ENCODE peak calls at places on chromosomes 5 and 9, in seven cellular contexts. S is GM23338, X is AG04449, C is choroid plexus epithelial cell, G is cardiac muscle cell, Y is ovary, R is upper lobe of right lung. P is an unnamed sample.

GRCh38 chr9:93809204-93809940 is 145.8 kb downstream of the BARX1 start:
- DNase-seq in S (no peak), X (no peak), C (no peak), G (no peak), Y (no peak), R (peak; percentile 53), P (no peak)

GRCh38 chr9:68979538-68980314 is 34.2 kb downstream of the PRKACG start:
- DNase-seq in S (no peak), X (no peak), C (no peak), G (no peak), Y (no peak), R (no peak), P (no peak)

GRCh38 chr9:106921341-106921899 is 58.5 kb downstream of the ZNF462 start:
- DNase-seq in S (peak; percentile 21), X (no peak), C (peak; percentile 92), G (peak; percentile 94), Y (peak; percentile 61), R (no peak), P (peak; percentile 89)

GRCh38 chr5:138824924-138825863 is 49.9 kb downstream of the LRRTM2 start:
- DNase-seq in S (peak; percentile 48), X (no peak), C (peak; percentile 48), G (peak; percentile 32), Y (no peak), R (no peak), P (peak; percentile 51)

GRCh38 chr5:168142402-168142801 is 149.0 kb upstream of the WWC1 start:
- DNase-seq in S (no peak), X (no peak), C (no peak), G (no peak), Y (no peak), R (no peak), P (no peak)

GRCh38 chr9:87849144-87849741 is 33.4 kb upstream of the SPATA31E1 start:
- DNase-seq in S (no peak), X (no peak), C (no peak), G (no peak), Y (no peak), R (no peak), P (no peak)

GRCh38 chr5:138905541-138905940 is 30.4 kb upstream of the LRRTM2 start:
- DNase-seq in S (no peak), X (peak; percentile 71), C (peak; percentile 67), G (no peak), Y (no peak), R (no peak), P (no peak)

GRCh38 chr5:56601641-56602071 is 213.7 kb upstream of the MAP3K1 start:
- DNase-seq in S (no peak), X (no peak), C (peak; percentile 50), G (no peak), Y (no peak), R (no peak), P (no peak)

GRCh38 chr9:135217836-135218235 is 130.4 kb downstream of the OLFM1 start:
- DNase-seq in S (no peak), X (no peak), C (no peak), G (no peak), Y (peak; percentile 16), R (peak; percentile 51), P (no peak)

GRCh38 chr9:128084746-128085145 is 16.7 kb downstream of the SLC25A25 start:
- DNase-seq in S (no peak), X (no peak), C (no peak), G (no peak), Y (no peak), R (no peak), P (no peak)

GRCh38 chr5:128441165-128441564 is 96.9 kb downstream of the FBN2 start:
- DNase-seq in S (no peak), X (no peak), C (no peak), G (no peak), Y (no peak), R (no peak), P (no peak)

GRCh38 chr5:157301066-157301465 is 35.1 kb downstream of the CYFIP2 start:
- DNase-seq in S (no peak), X (no peak), C (no peak), G (no peak), Y (no peak), R (no peak), P (no peak)

GRCh38 chr5:157303023-157303422 is 37.1 kb downstream of the CYFIP2 start:
- DNase-seq in S (no peak), X (no peak), C (no peak), G (no peak), Y (no peak), R (no peak), P (no peak)

GRCh38 chr5:157306092-157306491 is 40.2 kb downstream of the CYFIP2 start:
- DNase-seq in S (no peak), X (no peak), C (no peak), G (no peak), Y (no peak), R (no peak), P (no peak)

GRCh38 chr5:157306690-157307089 is 40.8 kb downstream of the CYFIP2 start:
- DNase-seq in S (no peak), X (no peak), C (no peak), G (no peak), Y (no peak), R (no peak), P (no peak)

DNA sequence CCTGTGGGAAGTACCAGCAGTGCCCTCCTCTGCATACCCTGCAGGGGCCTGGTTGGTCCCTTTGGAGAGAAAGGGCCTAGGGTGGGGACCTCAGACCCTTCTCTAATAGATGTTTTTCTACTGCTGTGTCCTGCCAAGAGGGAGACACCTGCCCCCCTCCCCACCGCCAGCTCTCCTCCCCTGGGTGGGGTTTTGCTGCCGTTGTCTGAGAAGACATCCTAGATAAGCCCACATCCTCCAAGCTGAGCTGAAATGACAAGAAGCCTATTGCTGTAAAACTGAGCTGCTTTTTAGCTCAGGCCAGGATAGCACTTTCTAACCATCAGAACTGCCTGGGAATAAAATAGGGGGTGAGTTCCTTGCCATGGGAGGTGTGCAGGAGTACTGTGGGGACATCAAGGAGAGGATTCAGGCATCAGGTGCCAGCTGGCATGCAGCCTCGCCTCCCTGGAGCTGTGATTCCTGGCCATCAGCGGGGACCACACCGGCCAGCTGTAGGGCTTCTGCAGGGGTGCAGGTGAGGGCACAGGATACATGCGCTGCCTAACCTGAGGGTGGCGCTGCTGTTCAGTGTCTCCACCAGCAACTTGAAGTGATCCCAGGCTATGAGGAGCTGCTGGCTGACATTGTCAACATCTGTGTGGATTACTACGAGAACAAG is 37.9 kb downstream of the CYFIP2 start:
- DNase-seq in S (peak; percentile 85), X (no peak), C (no peak), G (no peak), Y (no peak), R (no peak), P (no peak)
- TF ChIP-seq CTCF in S (peak; percentile 70), X (no peak), C (peak; percentile 33), G (peak; percentile 19), Y (no peak), R (no peak), P (peak; percentile 3)

GRCh38 chr5:14863105-14863504 is 8.5 kb downstream of the ANKH start:
- DNase-seq in S (no peak), X (no peak), C (no peak), G (no peak), Y (no peak), R (no peak), P (no peak)

GRCh38 chr5:14859980-14860379 is 11.6 kb downstream of the ANKH start:
- DNase-seq in S (no peak), X (no peak), C (no peak), G (no peak), Y (peak; percentile 35), R (no peak), P (no peak)

GRCh38 chr5:14861123-14861757 is 10.3 kb downstream of the ANKH start:
- DNase-seq in S (no peak), X (no peak), C (no peak), G (no peak), Y (no peak), R (no peak), P (no peak)

GRCh38 chr5:14854806-14855205 is 16.8 kb downstream of the ANKH start:
- DNase-seq in S (no peak), X (no peak), C (no peak), G (no peak), Y (no peak), R (no peak), P (no peak)

GRCh38 chr5:14859150-14859549 is 12.4 kb downstream of the ANKH start:
- DNase-seq in S (no peak), X (no peak), C (no peak), G (no peak), Y (no peak), R (no peak), P (no peak)
- H3K4me3 ChIP-seq in S (no peak overlapping the region), X (no peak overlapping the region), C (no peak overlapping the region), G (no peak overlapping the region), Y (no peak overlapping the region), R (no peak overlapping the region), P (no peak overlapping the region)

GRCh38 chr5:9500244-9500643 is 45.6 kb downstream of the SEMA5A start:
- DNase-seq in S (no peak), X (no peak), C (no peak), G (no peak), Y (no peak), R (no peak), P (no peak)

GRCh38 chr5:9497347-9497746 is 48.5 kb downstream of the SEMA5A start:
- DNase-seq in S (no peak), X (no peak), C (no peak), G (no peak), Y (no peak), R (no peak), P (no peak)

GRCh38 chr5:9496801-9497200 is 49.1 kb downstream of the SEMA5A start:
- DNase-seq in S (no peak), X (no peak), C (no peak), G (no peak), Y (no peak), R (no peak), P (no peak)

GRCh38 chr5:9499498-9499876 is 46.4 kb downstream of the SEMA5A start:
- DNase-seq in S (no peak), X (no peak), C (no peak), G (no peak), Y (no peak), R (no peak), P (no peak)

DNA sequence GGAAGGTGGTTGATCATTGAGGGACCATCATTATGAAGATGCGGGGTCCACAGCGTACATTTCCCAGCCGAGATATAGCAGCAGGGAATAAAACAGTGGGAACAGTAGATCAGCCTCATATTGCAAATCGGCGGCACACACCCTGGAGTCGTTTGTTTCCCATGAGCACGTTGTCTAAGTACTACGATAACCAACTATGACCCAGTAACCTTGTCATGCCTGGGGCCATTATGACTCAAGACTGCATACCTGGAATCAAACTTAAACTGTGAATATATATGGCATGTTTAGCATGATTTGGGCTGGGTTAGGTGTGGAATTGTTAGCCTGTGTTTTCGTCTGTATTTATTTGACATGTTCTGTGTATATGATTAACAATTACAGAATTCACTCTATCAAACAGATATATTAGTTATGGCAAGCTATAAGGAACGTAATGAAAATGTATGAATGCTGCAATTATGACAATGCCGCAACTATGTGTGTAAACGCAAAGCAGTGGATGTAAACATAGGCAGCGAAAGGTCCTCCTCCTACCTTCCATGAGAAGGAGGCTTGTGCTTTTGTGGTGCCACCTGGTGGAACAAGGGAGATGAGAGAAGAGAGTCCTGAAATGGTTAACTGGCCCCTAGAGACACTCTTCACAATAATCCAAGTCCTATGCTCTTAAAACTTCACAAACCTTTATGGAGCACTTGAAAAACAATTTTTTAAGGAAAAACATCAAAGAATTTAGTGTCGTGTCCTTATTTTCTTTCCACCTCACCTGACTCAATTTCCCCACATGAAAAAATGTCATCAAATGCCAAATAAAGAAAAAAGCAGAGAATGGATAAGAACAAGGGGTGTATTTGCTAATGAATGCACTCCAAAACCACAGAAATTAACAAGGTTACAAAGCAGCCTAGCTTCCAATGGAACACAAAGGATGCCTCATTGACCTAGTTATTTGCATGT is 47.1 kb downstream of the SEMA5A start:
- DNase-seq in S (peak; percentile 82), X (no peak), C (peak; percentile 67), G (peak; percentile 32), Y (no peak), R (no peak), P (peak; percentile 20)
- TF ChIP-seq CTCF in S (peak; percentile 72), X (peak; percentile 45), C (peak; percentile 83), G (peak; percentile 37), Y (no peak), R (no peak), P (peak; percentile 15)

GRCh38 chr5:89855417-89855816 is 554.1 kb downstream of the CETN3 start:
- DNase-seq in S (no peak), X (no peak), C (no peak), G (no peak), Y (no peak), R (no peak), P (no peak)
- H3K4me3 ChIP-seq in S (no peak overlapping the region), X (no peak overlapping the region), C (no peak overlapping the region), G (no peak overlapping the region), Y (no peak overlapping the region), R (no peak overlapping the region), P (no peak overlapping the region)